ENCODE peak calls at places on chromosomes 6 and 20, in four cellular contexts. M, Z, W and O are unnamed samples.

GRCh38 chr20:4563534-4563933 is 158.2 kb upstream of the PRND start:
- DNase-seq in M (peak; percentile 70), Z (peak; percentile 54), W (peak; percentile 63), O (no peak)

GRCh38 chr6:110951986-110952794 is 6.3 kb upstream of the GTF3C6 start:
- DNase-seq in M (peak; percentile 94), Z (peak; percentile 50), W (peak; percentile 48), O (no peak)

GRCh38 chr6:144731229-144731628 is 446.1 kb downstream of the UTRN start:
- DNase-seq in M (no peak), Z (no peak), W (no peak), O (no peak)

GRCh38 chr6:117605169-117605826 is 3.0 kb upstream of the GOPC start:
- DNase-seq in M (peak; percentile 75), Z (peak; percentile 52), W (peak; percentile 76), O (peak; percentile 73)

GRCh38 chr6:28489366-28490190 is 26.0 kb downstream of the GPX6 start:
- DNase-seq in M (peak; percentile 68), Z (no peak), W (no peak), O (no peak)

GRCh38 chr6:124772733-124773319 is 189.4 kb upstream of the RNF217 start:
- DNase-seq in M (no peak), Z (no peak), W (no peak), O (no peak)

GRCh38 chr6:142356271-142356938 is 54.6 kb downstream of the ADGRG6 start:
- DNase-seq in M (no peak), Z (no peak), W (no peak), O (no peak)

GRCh38 chr6:31945507-31946369 is at the start of gene CFB:
- DNase-seq in M (peak; percentile 87), Z (no peak), W (peak; percentile 67), O (no peak)

GRCh38 chr20:62282877-62283503 is 19.8 kb upstream of the ADRM1 start:
- DNase-seq in M (no peak), Z (no peak), W (no peak), O (no peak)